ENCODE peak calls at places on chromosomes 1 and 21, in eight cellular contexts. I is tibial nerve, F is A549, Z is erythroblast, P is ovary, D is K562, X is esophagus squamous epithelium, N is Peyer's patch. Y is an unnamed sample.

GRCh38 chr1:1111516-1112236 is 4.2 kb downstream of the C1orf159 start:
- DNase-seq in I (no peak), F (no peak), Z (no peak), P (peak), D (no peak), X (no peak), N (no peak), Y (no peak)

GRCh38 chr1:35707253-35708178 is 11.2 kb downstream of the C1orf216 start:
- DNase-seq in I (no peak), F (no peak), Z (peak), P (no peak), D (peak), X (no peak), N (no peak), Y (no peak)

GRCh38 chr1:42720868-42721267 is 19.2 kb downstream of the CLDN19 start:
- DNase-seq in I (no peak), F (no peak), Z (no peak), P (no peak), D (peak), X (no peak), N (no peak), Y (no peak)

GRCh38 chr1:226033599-226034390 is 28.7 kb upstream of the H3-3A start:
- DNase-seq in I (no peak), F (no peak), Z (no peak), P (no peak), D (no peak), X (no peak), N (no peak), Y (no peak)

GRCh38 chr1:225770586-225771248 is 6.9 kb upstream of the SRP9 start:
- DNase-seq in I (no peak), F (no peak), Z (no peak), P (peak), D (no peak), X (no peak), N (no peak), Y (no peak)

GRCh38 chr1:36365310-36365895 is 20.3 kb downstream of the STK40 start:
- DNase-seq in I (peak), F (no peak), Z (peak), P (no peak), D (no peak), X (no peak), N (no peak), Y (no peak)

GRCh38 chr1:90407737-90408136 is 309.4 kb downstream of the BARHL2 start:
- DNase-seq in I (no peak), F (no peak), Z (no peak), P (no peak), D (no peak), X (no peak), N (no peak), Y (no peak)

GRCh38 chr1:247857986-247858356 is 984 bp downstream of the TRIM58 start:
- DNase-seq in I (no peak), F (no peak), Z (no peak), P (no peak), D (no peak), X (no peak), N (no peak), Y (no peak)

GRCh38 chr1:203796223-203796747 is 862 bp downstream of the ZBED6 start:
- DNase-seq in I (no peak), F (no peak), Z (peak), P (no peak), D (peak), X (no peak), N (peak), Y (peak)

GRCh38 chr1:113073457-113073950 is 506 bp downstream of the LRIG2 start:
- DNase-seq in I (peak), F (no peak), Z (peak), P (no peak), D (peak), X (no peak), N (peak), Y (no peak)

GRCh38 chr1:156659672-156659993 is 17.6 kb downstream of the NES start:
- DNase-seq in I (no peak), F (no peak), Z (no peak), P (no peak), D (no peak), X (no peak), N (no peak), Y (no peak)

GRCh38 chr1:197862671-197863070 is 39.8 kb upstream of the C1orf53 start:
- DNase-seq in I (no peak), F (no peak), Z (no peak), P (no peak), D (no peak), X (no peak), N (no peak), Y (no peak)

GRCh38 chr1:58799650-58800049 is 15.8 kb upstream of the JUN start:
- DNase-seq in I (no peak), F (no peak), Z (no peak), P (no peak), D (no peak), X (no peak), N (no peak), Y (no peak)

GRCh38 chr1:51189421-51190073 is 46.5 kb upstream of the RNF11 start:
- DNase-seq in I (no peak), F (peak), Z (peak), P (no peak), D (peak), X (no peak), N (no peak), Y (no peak)

GRCh38 chr1:186482661-186483255 is 21.8 kb upstream of the PDC start:
- DNase-seq in I (peak), F (peak), Z (peak), P (peak), D (peak), X (no peak), N (peak), Y (no peak)

GRCh38 chr1:64956733-64957441 is 9.5 kb downstream of the JAK1 start:
- DNase-seq in I (no peak), F (no peak), Z (peak), P (no peak), D (peak), X (no peak), N (peak), Y (no peak)

GRCh38 chr1:188386161-188386560 is 1557.4 kb downstream of the PLA2G4A start:
- DNase-seq in I (no peak), F (no peak), Z (no peak), P (no peak), D (no peak), X (no peak), N (no peak), Y (no peak)

GRCh38 chr1:23394176-23394575 is 24.5 kb upstream of the ZNF436 start:
- DNase-seq in I (no peak), F (no peak), Z (no peak), P (no peak), D (no peak), X (no peak), N (no peak), Y (no peak)

GRCh38 chr1:115829023-115829674 is 11.8 kb downstream of the NHLH2 start:
- DNase-seq in I (no peak), F (no peak), Z (no peak), P (no peak), D (peak), X (no peak), N (no peak), Y (no peak)

GRCh38 chr1:47776554-47777156 is 220.5 kb downstream of the TRABD2B start:
- DNase-seq in I (no peak), F (no peak), Z (no peak), P (no peak), D (no peak), X (no peak), N (no peak), Y (no peak)

GRCh38 chr1:162676087-162676486 is 43.8 kb downstream of the DDR2 start:
- DNase-seq in I (no peak), F (no peak), Z (no peak), P (no peak), D (no peak), X (no peak), N (no peak), Y (no peak)

GRCh38 chr1:47569681-47570470 is 132.0 kb downstream of the FOXD2 start:
- DNase-seq in I (no peak), F (peak), Z (no peak), P (no peak), D (no peak), X (no peak), N (no peak), Y (no peak)

GRCh38 chr1:203480084-203480483 is 4.5 kb downstream of the PRELP start:
- DNase-seq in I (no peak), F (no peak), Z (no peak), P (no peak), D (no peak), X (no peak), N (no peak), Y (no peak)

GRCh38 chr1:19179597-19180271 is 30.3 kb downstream of the UBR4 start:
- DNase-seq in I (no peak), F (no peak), Z (peak), P (no peak), D (peak), X (no peak), N (no peak), Y (no peak)

GRCh38 chr21:16708431-16708830 is 804.4 kb upstream of the CXADR start:
- DNase-seq in I (no peak), F (no peak), Z (no peak), P (no peak), D (no peak), X (no peak), N (no peak), Y (no peak)

DNA sequence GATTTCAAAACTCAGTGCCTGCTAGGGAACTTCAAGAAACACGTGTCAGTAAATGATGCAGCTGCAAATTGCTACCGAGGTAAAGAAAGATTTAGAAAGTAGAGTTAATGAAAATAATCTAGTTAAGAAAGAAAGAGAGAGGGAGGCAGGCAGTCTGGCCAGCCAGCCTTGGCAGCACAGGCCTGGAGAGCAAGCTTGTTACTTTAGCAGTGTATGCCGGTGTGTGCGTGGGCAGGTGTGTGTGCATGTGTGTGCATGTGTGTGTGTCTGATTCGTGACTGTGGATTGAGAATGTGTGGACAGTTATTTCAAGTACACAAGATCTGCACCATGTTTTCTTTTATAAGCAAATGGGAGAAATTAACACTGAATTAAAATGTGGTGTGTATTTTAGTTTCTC is 211.6 kb downstream of the DSCAM start:
- DNase-seq in I (no peak), F (no peak), Z (no peak), P (no peak), D (no peak), X (no peak), N (no peak), Y (no peak)
- TF ChIP-seq POLR2A in I (no peak), F (no peak), Z (no peak), P (no peak), D (no peak), X (no peak), N (no peak), Y (no peak)

GRCh38 chr1:153643100-153643499 is 9.2 kb downstream of the CHTOP start:
- DNase-seq in I (no peak), F (no peak), Z (no peak), P (no peak), D (no peak), X (no peak), N (no peak), Y (no peak)

GRCh38 chr1:153638261-153638660 is 4.4 kb downstream of the CHTOP start:
- DNase-seq in I (no peak), F (no peak), Z (no peak), P (no peak), D (no peak), X (no peak), N (no peak), Y (no peak)

GRCh38 chr1:153639280-153639679 is 5.4 kb downstream of the CHTOP start:
- DNase-seq in I (no peak), F (no peak), Z (no peak), P (no peak), D (no peak), X (no peak), N (no peak), Y (no peak)

GRCh38 chr1:153642161-153642560 is 8.3 kb downstream of the CHTOP start:
- DNase-seq in I (no peak), F (no peak), Z (no peak), P (no peak), D (no peak), X (no peak), N (no peak), Y (no peak)

GRCh38 chr1:153640873-153641272 is 7.0 kb downstream of the CHTOP start:
- DNase-seq in I (no peak), F (no peak), Z (no peak), P (no peak), D (no peak), X (no peak), N (no peak), Y (no peak)
- TF ChIP-seq POLR2A in I (no peak), F (no peak), Z (no peak), P (no peak), D (no peak), X (no peak), N (no peak), Y (no peak)

DNA sequence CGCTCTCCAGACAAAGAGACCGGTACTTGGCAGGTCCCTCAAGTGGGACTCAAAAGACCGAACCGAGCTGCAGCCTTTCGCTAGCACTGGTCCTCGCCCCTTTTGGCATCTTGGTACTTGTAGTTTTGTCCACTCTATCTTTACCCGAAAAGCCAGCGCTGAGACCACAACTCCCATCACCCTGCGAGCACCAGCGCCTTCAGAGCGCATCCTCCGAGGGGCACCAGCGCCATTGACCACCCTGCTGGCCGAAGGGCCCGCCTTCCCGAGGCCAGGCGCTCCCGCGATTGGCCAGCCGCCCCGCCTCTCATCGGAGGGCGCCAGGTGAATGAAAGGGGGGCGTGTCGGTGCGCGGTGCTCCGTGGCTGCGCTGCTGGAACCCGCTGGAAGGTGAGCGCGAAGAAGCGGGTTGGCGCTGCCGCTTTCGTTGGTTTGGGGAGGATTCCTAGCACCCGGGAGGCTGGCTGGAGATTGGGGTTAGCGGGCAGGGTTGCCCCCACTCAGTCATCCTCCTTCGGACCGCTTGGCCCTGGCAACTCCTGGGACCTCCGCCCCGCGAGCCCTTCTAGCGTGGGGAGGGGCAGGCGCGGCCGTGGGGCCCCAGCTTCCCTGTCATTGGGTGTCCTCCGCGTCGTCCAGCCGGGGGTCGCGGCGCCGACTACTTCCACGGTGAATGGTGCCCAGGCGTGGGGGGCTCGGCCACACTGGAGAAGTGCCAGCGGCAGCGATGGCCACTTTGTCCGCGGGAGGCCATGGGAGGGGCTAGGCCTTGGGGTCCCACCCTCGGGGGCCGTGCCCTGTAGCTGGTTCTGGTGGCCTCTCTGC is at the start of gene ZBTB8B:
- DNase-seq in I (peak), F (peak), Z (no peak), P (peak), D (peak), X (no peak), N (no peak), Y (no peak)
- TF ChIP-seq POLR2A in I (no peak), F (no peak), Z (no peak), P (no peak), D (no peak), X (no peak), N (no peak), Y (no peak)

DNA sequence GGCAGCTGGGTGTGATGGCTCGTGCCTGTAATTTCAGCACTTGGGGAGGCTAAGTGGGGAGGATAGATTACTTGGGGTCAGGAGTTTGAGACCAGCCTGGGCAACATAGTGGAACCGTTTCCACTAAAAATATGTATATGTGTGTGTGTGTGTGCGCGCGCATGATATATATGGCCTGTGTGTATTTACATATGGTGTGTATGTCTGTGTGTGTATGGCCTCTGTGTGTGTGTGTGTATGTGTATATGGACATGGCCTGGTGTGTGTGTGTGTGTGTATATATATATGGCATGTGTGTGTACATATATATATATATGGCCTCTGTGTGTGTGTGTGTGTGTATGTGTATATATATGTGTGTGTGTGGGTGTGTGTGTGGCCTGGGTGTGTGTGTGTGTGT is 16.0 kb upstream of the SLC2A7 start:
- DNase-seq in I (no peak), F (no peak), Z (no peak), P (no peak), D (no peak), X (no peak), N (no peak), Y (no peak)
- TF ChIP-seq POLR2A in I (no peak), F (no peak), Z (no peak), P (no peak), D (no peak), X (no peak), N (no peak), Y (no peak)

DNA sequence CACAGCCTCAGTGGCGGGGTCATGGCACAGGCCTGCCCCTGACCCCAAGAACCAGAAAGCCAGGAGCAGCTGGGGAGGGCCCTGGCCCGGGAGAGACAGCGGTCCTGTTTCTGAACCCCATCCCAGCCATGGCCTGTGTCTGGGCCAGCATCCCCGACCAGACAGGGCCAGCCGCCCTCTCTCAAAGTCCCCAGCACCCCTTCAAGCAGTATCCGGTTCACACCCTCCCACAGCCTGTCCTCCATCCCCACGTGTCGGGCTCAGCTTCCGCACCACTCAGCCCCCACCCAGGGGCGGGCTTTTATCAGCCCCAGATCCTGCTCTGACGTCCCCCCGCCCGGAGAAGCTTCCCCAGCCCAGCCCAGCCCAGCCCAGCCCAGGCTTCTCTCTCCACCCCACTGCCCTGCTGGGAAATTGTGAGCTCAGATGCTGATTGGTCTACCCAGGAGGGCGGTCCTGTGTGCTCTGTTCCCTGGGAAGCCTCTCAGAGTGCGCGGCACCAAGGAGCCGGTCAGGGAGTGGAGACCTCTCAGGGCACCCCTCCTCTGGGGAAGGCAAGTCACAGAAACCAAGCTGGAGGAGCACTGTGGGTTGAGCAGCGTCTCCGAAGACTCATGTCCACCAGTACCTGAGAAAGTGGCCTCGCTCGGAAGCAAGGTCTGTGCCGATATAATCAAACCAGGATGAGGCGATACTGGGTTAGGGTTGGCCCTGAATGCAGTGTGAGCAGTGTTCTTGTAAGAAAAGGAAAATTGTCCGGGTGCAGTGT is 4.7 kb upstream of the FAAP20 start:
- DNase-seq in I (peak), F (peak), Z (peak), P (peak), D (peak), X (no peak), N (peak), Y (no peak)
- TF ChIP-seq POLR2A in I (peak), F (peak), Z (peak), P (peak), D (peak), X (peak), N (peak), Y (peak)

DNA sequence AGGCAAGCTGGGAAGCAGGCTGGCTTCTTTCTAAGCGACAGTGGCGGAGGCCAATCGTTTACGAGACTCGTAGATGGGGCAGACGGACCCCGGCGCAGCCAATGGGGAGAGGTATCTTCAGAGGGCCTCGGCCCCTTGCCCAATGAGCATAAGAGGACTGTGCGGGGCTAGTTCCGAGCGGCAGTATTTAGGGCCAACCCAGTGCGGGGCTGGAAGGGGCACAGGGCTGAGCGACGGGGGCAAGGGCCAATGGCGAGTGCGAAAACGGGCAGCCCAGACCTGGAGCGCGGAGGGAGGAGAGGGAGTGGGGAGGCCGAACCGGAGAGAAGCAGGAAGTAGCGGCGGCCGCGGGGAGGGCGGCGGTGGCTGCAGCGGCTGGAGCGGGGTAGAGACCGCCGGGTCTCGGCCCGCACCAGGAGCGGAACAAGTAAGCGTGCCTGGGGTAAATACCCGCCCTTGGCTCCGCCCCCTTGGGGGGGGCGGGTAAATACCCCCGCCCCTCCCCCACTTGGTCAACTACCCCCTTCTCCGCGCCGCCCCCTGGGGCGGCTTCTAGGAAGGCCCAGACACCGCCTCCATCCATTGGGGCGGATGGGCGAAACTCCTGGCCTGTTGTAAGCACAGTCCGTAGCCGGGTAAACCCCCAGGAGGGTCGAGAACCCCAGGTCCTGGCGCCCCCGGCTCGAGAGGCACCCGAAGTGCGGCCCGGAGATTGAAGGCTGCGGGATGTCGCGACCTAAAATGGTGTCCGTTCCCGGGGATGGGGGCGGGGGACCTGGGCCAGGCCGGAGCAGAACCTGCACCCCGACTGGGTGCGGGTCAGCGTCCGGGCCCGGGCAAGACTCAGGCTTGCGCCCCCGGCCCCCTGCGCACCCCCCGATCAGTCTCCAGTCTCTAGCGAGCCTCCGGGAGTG is at the start of gene ZNF687:
- DNase-seq in I (peak), F (peak), Z (peak), P (peak), D (peak), X (peak), N (peak), Y (peak)
- TF ChIP-seq POLR2A in I (peak), F (peak), Z (peak), P (peak), D (peak), X (peak), N (peak), Y (no peak)

GRCh38 chr1:154999651-155000474 is 2.7 kb upstream of the ZBTB7B start:
- DNase-seq in I (no peak), F (no peak), Z (peak), P (no peak), D (peak), X (no peak), N (peak), Y (peak)
- TF ChIP-seq POLR2A in I (no peak), F (no peak), Z (no peak), P (no peak), D (peak), X (no peak), N (no peak), Y (no peak)

GRCh38 chr1:173863224-173864151 is 4.3 kb downstream of the GAS5 start:
- DNase-seq in I (no peak), F (no peak), Z (peak), P (no peak), D (no peak), X (no peak), N (no peak), Y (no peak)
- TF ChIP-seq POLR2A in I (no peak), F (no peak), Z (no peak), P (no peak), D (peak), X (no peak), N (no peak), Y (no peak)